ENCODE peak calls at places on chromosomes 4 and X, in ten cellular contexts. A is H9, C is fibroblast of lung, W is endodermal cell, J is endothelial cell of umbilical vein, D is IMR-90, N is GM12878, B is NT2/D1, O is colonic mucosa, M is MM.1S. R is an unnamed sample.

GRCh38 chrX:38800981-38801845 is at the start of gene MID1IP1:
- DNase-seq in C (peak; percentile 93), N (no peak), W (peak; percentile 95), O (peak; percentile 92), B (peak; percentile 85), M (peak; percentile 80), D (peak; percentile 89), A (peak; percentile 95), J (peak; percentile 91), R (peak; percentile 94)

GRCh38 chr4:87856816-87857215 is 24.0 kb downstream of the MEPE start:
- DNase-seq in O (no peak), C (no peak), J (no peak), A (no peak), M (no peak), B (no peak), W (no peak), N (no peak), D (no peak), R (no peak)

GRCh38 chr4:88606832-88607231 is 14.6 kb downstream of the HERC3 start:
- DNase-seq in O (no peak), D (no peak), N (no peak), A (no peak), M (no peak), J (no peak), W (no peak), B (no peak), C (no peak), R (no peak)

GRCh38 chr4:53490965-53491622 is 100.2 kb downstream of the LNX1 start:
- DNase-seq in N (no peak), C (peak; percentile 95), M (peak; percentile 52), A (no peak), D (peak; percentile 93), J (peak; percentile 85), O (peak; percentile 36), W (peak; percentile 55), B (peak; percentile 8), R (peak; percentile 87)

GRCh38 chr4:40736910-40737309 is 12.8 kb upstream of the NSUN7 start:
- DNase-seq in W (no peak), N (no peak), J (peak; percentile 30), B (no peak), A (no peak), D (peak; percentile 22), M (peak; percentile 69), C (peak; percentile 72), O (no peak), R (peak; percentile 42)

GRCh38 chr4:140807491-140808257 is 51.5 kb upstream of the TBC1D9 start:
- DNase-seq in W (no peak), N (peak; percentile 71), B (no peak), O (no peak), J (no peak), D (peak; percentile 89), C (peak; percentile 93), A (no peak), M (peak; percentile 54), R (no peak)

GRCh38 chr4:3372933-3373465 is 68.8 kb upstream of the HGFAC start:
- DNase-seq in D (no peak), N (peak; percentile 37), C (no peak), J (no peak), O (peak; percentile 38), W (no peak), A (no peak), M (no peak), B (no peak), R (no peak)

GRCh38 chr4:40755609-40756008 is 5.9 kb downstream of the NSUN7 start:
- DNase-seq in J (no peak), B (no peak), C (no peak), A (no peak), O (no peak), M (no peak), D (no peak), N (no peak), W (no peak), R (no peak)

GRCh38 chr4:27090406-27090805 is 229.8 kb downstream of the STIM2 start:
- DNase-seq in N (no peak), W (peak; percentile 58), D (no peak), B (no peak), A (no peak), O (no peak), M (no peak), C (no peak), J (no peak), R (no peak)

GRCh38 chr4:27084685-27085356 is 224.2 kb downstream of the STIM2 start:
- DNase-seq in C (peak; percentile 26), N (no peak), B (no peak), M (peak; percentile 11), J (peak; percentile 39), W (peak; percentile 87), D (peak; percentile 2), O (peak; percentile 18), A (peak; percentile 74), R (peak; percentile 34)

GRCh38 chr4:27089186-27089585 is 228.5 kb downstream of the STIM2 start:
- DNase-seq in B (no peak), W (peak; percentile 34), C (no peak), D (no peak), A (no peak), N (no peak), O (no peak), J (no peak), M (no peak), R (no peak)

GRCh38 chr4:27087306-27088045 is 226.8 kb downstream of the STIM2 start:
- DNase-seq in J (no peak), A (peak; percentile 51), C (no peak), N (no peak), B (peak; percentile 58), W (peak; percentile 62), O (no peak), D (no peak), M (no peak), R (no peak)

DNA sequence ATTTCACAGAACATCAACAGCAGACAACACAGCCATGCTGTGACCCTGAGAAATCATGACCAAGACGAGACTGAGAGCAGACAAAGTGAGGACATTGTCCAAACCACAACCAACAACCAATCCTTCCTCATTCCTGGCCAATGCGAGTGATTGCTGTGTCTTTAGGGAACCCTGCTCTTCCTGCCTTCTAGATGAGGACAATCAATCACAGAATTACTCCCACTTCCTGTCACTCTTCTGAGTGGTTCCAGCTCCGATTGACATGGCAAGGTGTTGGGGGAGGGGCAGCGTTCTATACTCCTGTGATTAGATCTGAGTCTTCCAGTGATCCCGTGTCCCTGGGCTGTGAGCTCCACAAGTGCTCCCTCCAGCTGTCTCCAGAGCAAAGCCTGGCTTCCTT is 227.8 kb downstream of the STIM2 start:
- DNase-seq in O (no peak), B (no peak), D (no peak), N (no peak), A (no peak), M (no peak), W (peak; percentile 54), C (no peak), J (no peak), R (no peak)
- H3K9ac ChIP-seq in O (no peak overlapping the region), B (no peak overlapping the region), D (no peak overlapping the region), N (no peak overlapping the region), A (no peak overlapping the region), M (no peak overlapping the region), W (no peak overlapping the region), C (no peak overlapping the region), J (no peak overlapping the region), R (no peak overlapping the region)

GRCh38 chrX:40085086-40085551 is 12.6 kb downstream of the BCOR start:
- DNase-seq in M (no peak), W (peak; percentile 59), N (no peak), O (no peak), D (peak; percentile 86), C (peak; percentile 89), J (peak; percentile 9), B (no peak), A (peak; percentile 27), R (peak; percentile 90)

GRCh38 chrX:40083120-40083978 is 14.4 kb downstream of the BCOR start:
- DNase-seq in D (no peak), O (no peak), N (no peak), B (no peak), M (no peak), A (peak; percentile 72), J (no peak), W (peak; percentile 86), C (no peak), R (peak; percentile 40)

GRCh38 chrX:40084471-40084870 is 13.3 kb downstream of the BCOR start:
- DNase-seq in B (no peak), O (no peak), C (no peak), W (no peak), D (no peak), J (no peak), A (peak; percentile 28), M (no peak), N (no peak), R (no peak)

GRCh38 chrX:40082447-40083119 is 15.2 kb downstream of the BCOR start:
- DNase-seq in A (no peak), W (peak; percentile 53), D (no peak), M (no peak), C (no peak), N (no peak), B (no peak), J (no peak), O (no peak), R (no peak)

DNA sequence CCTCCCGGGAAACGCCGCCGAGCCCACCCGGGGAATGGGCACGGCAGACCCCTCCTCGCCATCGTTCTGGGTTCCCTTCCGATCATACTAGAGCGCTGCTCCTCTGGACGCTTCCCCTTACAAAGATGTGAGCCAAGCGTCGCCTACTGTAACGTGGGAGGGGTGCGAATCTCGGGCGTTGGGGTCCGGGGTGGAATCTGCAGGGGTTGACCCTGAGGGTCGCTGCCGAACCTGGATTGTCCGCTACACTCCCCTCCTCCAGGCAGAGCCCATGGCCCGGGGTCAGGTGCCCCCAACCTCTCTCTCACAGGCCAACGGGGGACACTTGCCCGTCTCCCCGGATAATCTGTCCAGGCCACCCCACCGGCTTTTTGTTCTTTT is 13.8 kb downstream of the BCOR start:
- DNase-seq in M (no peak), J (no peak), C (no peak), O (no peak), N (no peak), A (no peak), B (no peak), W (no peak), D (no peak), R (no peak)
- H3K9ac ChIP-seq in M (no peak overlapping the region), J (no peak overlapping the region), C (no peak overlapping the region), O (no peak overlapping the region), N (no peak overlapping the region), A (no peak overlapping the region), B (peak overlapping the region; percentile 61), W (no peak overlapping the region), D (no peak overlapping the region), R (peak overlapping the region; percentile 56)

DNA sequence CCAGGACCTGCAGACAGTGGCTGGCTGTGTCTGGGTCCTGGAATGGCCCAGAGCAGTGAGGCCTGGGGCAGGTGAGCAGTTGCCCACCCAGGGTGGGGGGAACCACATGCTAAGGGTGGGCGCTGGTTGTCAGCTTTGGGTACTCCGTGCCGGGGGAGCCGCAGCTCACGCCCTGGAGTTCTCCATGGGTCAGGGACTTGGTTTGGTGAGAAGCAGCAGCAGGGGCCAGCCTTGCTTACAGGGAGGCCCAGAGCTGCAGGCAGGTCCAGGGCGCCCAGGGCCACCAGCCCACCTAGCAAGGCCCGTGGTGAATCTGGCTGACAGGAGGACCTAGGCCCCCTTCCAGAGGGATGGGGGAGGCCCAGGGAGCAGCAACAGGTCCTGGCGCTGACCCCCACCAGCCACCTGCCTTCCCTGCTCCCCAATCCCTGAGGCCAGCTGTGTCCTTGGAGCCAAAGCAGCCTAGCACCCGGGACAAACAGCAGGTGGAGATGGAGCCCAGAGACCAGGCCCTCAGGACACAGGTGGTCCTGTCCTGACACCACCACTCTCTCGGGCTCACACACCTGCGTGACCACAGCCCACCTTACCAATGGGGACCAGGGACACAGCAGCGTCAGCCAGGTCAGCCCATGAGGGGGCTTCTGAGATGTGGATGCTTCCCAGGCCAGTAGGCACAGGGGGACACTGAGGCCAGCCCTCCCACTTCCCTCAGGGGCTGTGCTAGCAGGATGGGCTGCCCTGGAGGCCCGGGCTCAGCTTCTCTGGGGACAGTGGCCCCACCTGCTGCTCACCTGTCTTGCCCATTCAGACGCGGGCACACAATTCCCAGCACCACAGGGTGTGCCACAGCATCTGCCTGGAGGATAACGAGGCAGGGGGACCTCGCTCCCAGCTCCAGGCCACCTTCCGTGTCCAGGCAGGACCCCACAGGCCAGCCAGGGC is 3.5 kb downstream of the MXD4 start:
- DNase-seq in M (no peak), N (no peak), C (no peak), W (peak; percentile 39), J (no peak), D (no peak), B (no peak), A (no peak), O (peak; percentile 17), R (no peak)
- H3K9ac ChIP-seq in M (no peak overlapping the region), N (no peak overlapping the region), C (no peak overlapping the region), W (no peak overlapping the region), J (no peak overlapping the region), D (no peak overlapping the region), B (peak overlapping the region; percentile 26), A (no peak overlapping the region), O (no peak overlapping the region), R (no peak overlapping the region)

GRCh38 chrX:153600032-153600373 is 1.1 kb upstream of the CCNQ start:
- DNase-seq in W (no peak), M (no peak), O (no peak), N (no peak), B (no peak), A (no peak), D (no peak), C (no peak), J (no peak), R (no peak)
- H3K9ac ChIP-seq in W (peak overlapping the region; percentile 66), M (no peak overlapping the region), O (peak overlapping the region; percentile 57), N (peak overlapping the region; percentile 70), B (peak overlapping the region; percentile 61), A (no peak overlapping the region), D (peak overlapping the region; percentile 70), C (no peak overlapping the region), J (no peak overlapping the region), R (peak overlapping the region; percentile 79)